ENCODE peak calls at places on chromosomes 5 and 9, in five cellular contexts. One of them, this sample, is unnamed.

GRCh38 chr9:114733814-114734213 is 51.8 kb upstream of the TEX48 start:
- DNase-seq in cardiac muscle cell: peak
- DNase-seq in heart left ventricle: no peak
- DNase-seq in spleen: no peak
- DNase-seq in suprapubic skin: no peak
- DNase-seq in this sample: no peak

GRCh38 chr5:139394123-139394653 is 716 bp downstream of the PROB1 start:
- DNase-seq in cardiac muscle cell: peak
- DNase-seq in heart left ventricle: no peak
- DNase-seq in spleen: peak
- DNase-seq in suprapubic skin: no peak
- DNase-seq in this sample: no peak

GRCh38 chr5:18314192-18314778 is 680.0 kb downstream of the TAF11L14 start:
- DNase-seq in cardiac muscle cell: peak
- DNase-seq in heart left ventricle: no peak
- DNase-seq in spleen: no peak
- DNase-seq in suprapubic skin: no peak
- DNase-seq in this sample: no peak

GRCh38 chr9:74333633-74334032 is 163.5 kb upstream of the RORB start:
- DNase-seq in cardiac muscle cell: no peak
- DNase-seq in heart left ventricle: no peak
- DNase-seq in spleen: no peak
- DNase-seq in suprapubic skin: no peak
- DNase-seq in this sample: no peak

GRCh38 chr9:96217358-96217755 is 84.6 kb downstream of the HSD17B3 start:
- DNase-seq in cardiac muscle cell: peak
- DNase-seq in heart left ventricle: no peak
- DNase-seq in spleen: no peak
- DNase-seq in suprapubic skin: no peak
- DNase-seq in this sample: no peak

GRCh38 chr5:32027093-32027716 is 146.9 kb downstream of the GOLPH3 start:
- DNase-seq in cardiac muscle cell: no peak
- DNase-seq in heart left ventricle: no peak
- DNase-seq in spleen: peak
- DNase-seq in suprapubic skin: no peak
- DNase-seq in this sample: no peak

GRCh38 chr5:139746691-139747582 is 48.7 kb upstream of the PSD2 start:
- DNase-seq in cardiac muscle cell: no peak
- DNase-seq in heart left ventricle: no peak
- DNase-seq in spleen: peak
- DNase-seq in suprapubic skin: no peak
- DNase-seq in this sample: no peak

GRCh38 chr5:39714036-39714698 is 289.4 kb upstream of the DAB2 start:
- DNase-seq in cardiac muscle cell: peak
- DNase-seq in heart left ventricle: no peak
- DNase-seq in spleen: no peak
- DNase-seq in suprapubic skin: no peak
- DNase-seq in this sample: no peak

GRCh38 chr9:969310-969692 is 7.2 kb upstream of the DMRT3 start:
- DNase-seq in cardiac muscle cell: no peak
- DNase-seq in heart left ventricle: no peak
- DNase-seq in spleen: no peak
- DNase-seq in suprapubic skin: no peak
- DNase-seq in this sample: peak

GRCh38 chr5:163269624-163270023 is 167.8 kb upstream of the CCNG1 start:
- DNase-seq in cardiac muscle cell: no peak
- DNase-seq in heart left ventricle: no peak
- DNase-seq in spleen: no peak
- DNase-seq in suprapubic skin: no peak
- DNase-seq in this sample: no peak
- TF ChIP-seq CTCF in cardiac muscle cell: no peak
- TF ChIP-seq CTCF in heart left ventricle: no peak
- TF ChIP-seq CTCF in spleen: no peak
- TF ChIP-seq CTCF in suprapubic skin: no peak
- TF ChIP-seq CTCF in this sample: peak

GRCh38 chr9:75979362-75979761 is 88.9 kb downstream of the PCSK5 start:
- DNase-seq in cardiac muscle cell: peak
- DNase-seq in heart left ventricle: no peak
- DNase-seq in spleen: no peak
- DNase-seq in suprapubic skin: no peak
- DNase-seq in this sample: no peak
- TF ChIP-seq CTCF in cardiac muscle cell: peak
- TF ChIP-seq CTCF in heart left ventricle: no peak
- TF ChIP-seq CTCF in spleen: no peak
- TF ChIP-seq CTCF in suprapubic skin: no peak
- TF ChIP-seq CTCF in this sample: peak

GRCh38 chr9:129557192-129558036 is 63.5 kb downstream of the C9orf50 start:
- DNase-seq in cardiac muscle cell: peak
- DNase-seq in heart left ventricle: no peak
- DNase-seq in spleen: no peak
- DNase-seq in suprapubic skin: no peak
- DNase-seq in this sample: peak
- TF ChIP-seq CTCF in cardiac muscle cell: no peak
- TF ChIP-seq CTCF in heart left ventricle: no peak
- TF ChIP-seq CTCF in spleen: no peak
- TF ChIP-seq CTCF in suprapubic skin: no peak
- TF ChIP-seq CTCF in this sample: no peak

GRCh38 chr9:136416427-136416826 is 6.0 kb downstream of the PMPCA start:
- DNase-seq in cardiac muscle cell: no peak
- DNase-seq in heart left ventricle: no peak
- DNase-seq in spleen: no peak
- DNase-seq in suprapubic skin: no peak
- DNase-seq in this sample: no peak
- TF ChIP-seq CTCF in cardiac muscle cell: no peak
- TF ChIP-seq CTCF in heart left ventricle: no peak
- TF ChIP-seq CTCF in spleen: no peak
- TF ChIP-seq CTCF in suprapubic skin: no peak
- TF ChIP-seq CTCF in this sample: no peak

GRCh38 chr5:143952809-143953208 is 140.8 kb downstream of the HMHB1 start:
- DNase-seq in cardiac muscle cell: no peak
- DNase-seq in heart left ventricle: no peak
- DNase-seq in spleen: no peak
- DNase-seq in suprapubic skin: no peak
- DNase-seq in this sample: no peak

GRCh38 chr5:143955140-143955539 is 143.2 kb downstream of the HMHB1 start:
- DNase-seq in cardiac muscle cell: peak
- DNase-seq in heart left ventricle: peak
- DNase-seq in spleen: no peak
- DNase-seq in suprapubic skin: no peak
- DNase-seq in this sample: no peak

DNA sequence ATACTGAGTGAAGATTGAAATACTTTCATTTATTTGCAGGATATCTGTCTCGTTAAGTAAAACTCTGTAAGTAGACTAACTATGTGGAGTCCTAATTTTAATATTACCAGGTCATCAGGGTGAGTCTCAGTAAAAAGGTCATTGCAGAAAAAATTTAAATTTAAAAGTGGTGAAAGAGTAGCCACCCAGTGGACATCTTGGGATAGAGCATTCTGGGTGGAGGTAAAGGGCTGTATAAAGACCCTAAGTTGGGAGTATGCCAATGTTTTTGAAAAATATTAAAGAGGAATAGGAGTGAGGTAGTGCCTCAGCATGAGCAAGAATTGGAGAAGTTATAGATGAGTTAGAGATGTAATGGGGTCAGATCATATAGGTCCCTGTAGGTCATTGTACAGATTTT is 145.5 kb downstream of the HMHB1 start:
- DNase-seq in cardiac muscle cell: no peak
- DNase-seq in heart left ventricle: no peak
- DNase-seq in spleen: no peak
- DNase-seq in suprapubic skin: no peak
- DNase-seq in this sample: no peak
- TF ChIP-seq CTCF in cardiac muscle cell: peak
- TF ChIP-seq CTCF in heart left ventricle: no peak
- TF ChIP-seq CTCF in spleen: no peak
- TF ChIP-seq CTCF in suprapubic skin: no peak
- TF ChIP-seq CTCF in this sample: peak

GRCh38 chr9:116647515-116647809 is 39.6 kb upstream of the TRIM32 start:
- DNase-seq in cardiac muscle cell: no peak
- DNase-seq in heart left ventricle: peak
- DNase-seq in spleen: no peak
- DNase-seq in suprapubic skin: peak
- DNase-seq in this sample: no peak

GRCh38 chr9:116643691-116644090 is 43.4 kb upstream of the TRIM32 start:
- DNase-seq in cardiac muscle cell: no peak
- DNase-seq in heart left ventricle: no peak
- DNase-seq in spleen: no peak
- DNase-seq in suprapubic skin: no peak
- DNase-seq in this sample: no peak

GRCh38 chr9:116641292-116642059 is 45.6 kb upstream of the TRIM32 start:
- DNase-seq in cardiac muscle cell: no peak
- DNase-seq in heart left ventricle: no peak
- DNase-seq in spleen: no peak
- DNase-seq in suprapubic skin: no peak
- DNase-seq in this sample: no peak

GRCh38 chr9:116644099-116644688 is 42.9 kb upstream of the TRIM32 start:
- DNase-seq in cardiac muscle cell: peak
- DNase-seq in heart left ventricle: no peak
- DNase-seq in spleen: no peak
- DNase-seq in suprapubic skin: no peak
- DNase-seq in this sample: no peak

GRCh38 chr9:116646661-116647514 is 40.2 kb upstream of the TRIM32 start:
- DNase-seq in cardiac muscle cell: peak
- DNase-seq in heart left ventricle: no peak
- DNase-seq in spleen: no peak
- DNase-seq in suprapubic skin: no peak
- DNase-seq in this sample: no peak
- TF ChIP-seq CTCF in cardiac muscle cell: peak
- TF ChIP-seq CTCF in heart left ventricle: peak
- TF ChIP-seq CTCF in spleen: peak
- TF ChIP-seq CTCF in suprapubic skin: peak
- TF ChIP-seq CTCF in this sample: peak

DNA sequence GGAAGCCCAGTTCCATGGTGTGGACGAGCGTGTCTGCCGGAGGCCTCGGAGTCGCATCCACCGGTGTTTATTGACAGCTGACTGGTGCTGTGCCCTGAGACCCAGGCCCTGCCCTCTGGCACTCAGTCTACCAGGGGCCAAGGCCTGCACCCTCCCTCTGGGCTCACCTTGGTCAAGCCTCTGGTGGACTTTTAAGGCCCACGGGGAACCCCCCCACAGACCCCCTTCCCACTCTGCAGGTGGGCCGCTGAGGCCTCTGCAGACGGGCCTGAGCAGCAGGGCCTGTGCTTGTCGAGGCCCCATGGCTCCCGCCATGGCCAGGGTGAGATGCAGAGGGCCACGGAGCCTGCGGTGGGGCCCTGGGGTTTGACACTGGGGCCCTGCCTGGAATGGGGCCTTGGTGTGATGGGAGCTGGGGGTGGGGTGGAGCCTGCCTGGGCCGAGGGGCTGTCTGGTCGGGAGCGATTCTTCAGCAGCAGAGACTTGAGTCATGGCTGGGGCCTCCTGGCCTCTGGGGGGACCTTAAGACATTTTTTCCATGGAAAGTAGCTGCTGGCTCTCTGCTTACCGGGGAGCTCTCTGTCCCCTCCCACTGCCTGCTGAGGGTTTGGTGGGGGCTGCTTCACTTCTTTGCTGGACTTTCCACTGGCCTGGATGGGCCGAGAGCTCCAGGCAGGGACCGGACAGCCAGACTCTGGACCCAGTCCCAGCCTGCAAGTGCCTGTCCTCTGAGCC is 132.0 kb downstream of the RXRA start:
- DNase-seq in cardiac muscle cell: peak
- DNase-seq in heart left ventricle: peak
- DNase-seq in spleen: no peak
- DNase-seq in suprapubic skin: no peak
- DNase-seq in this sample: no peak
- TF ChIP-seq CTCF in cardiac muscle cell: no peak
- TF ChIP-seq CTCF in heart left ventricle: no peak
- TF ChIP-seq CTCF in spleen: no peak
- TF ChIP-seq CTCF in suprapubic skin: no peak
- TF ChIP-seq CTCF in this sample: no peak

GRCh38 chr5:10610058-10610457 is 46.2 kb downstream of the ANKRD33B start:
- DNase-seq in cardiac muscle cell: no peak
- DNase-seq in heart left ventricle: no peak
- DNase-seq in spleen: no peak
- DNase-seq in suprapubic skin: no peak
- DNase-seq in this sample: no peak

GRCh38 chr5:10607666-10608442 is 44.0 kb downstream of the ANKRD33B start:
- DNase-seq in cardiac muscle cell: peak
- DNase-seq in heart left ventricle: peak
- DNase-seq in spleen: no peak
- DNase-seq in suprapubic skin: peak
- DNase-seq in this sample: no peak

GRCh38 chr5:10611290-10611689 is 47.4 kb downstream of the ANKRD33B start:
- DNase-seq in cardiac muscle cell: peak
- DNase-seq in heart left ventricle: no peak
- DNase-seq in spleen: no peak
- DNase-seq in suprapubic skin: no peak
- DNase-seq in this sample: no peak

GRCh38 chr5:10615693-10616092 is 51.8 kb downstream of the ANKRD33B start:
- DNase-seq in cardiac muscle cell: no peak
- DNase-seq in heart left ventricle: no peak
- DNase-seq in spleen: no peak
- DNase-seq in suprapubic skin: no peak
- DNase-seq in this sample: no peak

DNA sequence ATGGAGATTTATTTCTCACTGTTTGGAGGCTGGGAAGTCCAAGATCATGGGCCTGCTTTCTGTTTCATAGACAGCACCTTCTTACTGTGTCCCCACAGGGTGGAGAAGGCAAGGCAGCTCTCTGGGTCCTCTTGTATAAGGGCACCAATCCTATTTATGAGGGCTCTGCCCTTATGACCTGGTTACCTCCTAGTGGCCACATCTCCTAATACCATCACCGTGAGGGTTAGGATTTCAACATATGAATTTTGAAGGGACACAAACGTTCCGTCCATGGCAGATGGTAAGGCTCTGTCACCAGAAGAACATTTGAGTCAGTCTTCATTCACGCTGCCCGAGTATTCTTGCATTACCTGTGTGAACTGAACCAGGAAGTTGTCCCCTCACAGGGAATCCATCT is 48.4 kb downstream of the ANKRD33B start:
- DNase-seq in cardiac muscle cell: no peak
- DNase-seq in heart left ventricle: no peak
- DNase-seq in spleen: no peak
- DNase-seq in suprapubic skin: no peak
- DNase-seq in this sample: no peak
- TF ChIP-seq CTCF in cardiac muscle cell: no peak
- TF ChIP-seq CTCF in heart left ventricle: no peak
- TF ChIP-seq CTCF in spleen: no peak
- TF ChIP-seq CTCF in suprapubic skin: no peak
- TF ChIP-seq CTCF in this sample: no peak